ENCODE peak calls at places on chromosomes 12 and 14, in seven cellular contexts. One of them, this sample, is unnamed.

GRCh38 chr12:106953352-106954260 is 2.1 kb upstream of the TMEM263 start:
- DNase-seq in CD4-positive, alpha-beta T cell: no peak
- DNase-seq in SW480: no peak
- DNase-seq in kidney glomerular epithelial cell: no peak
- DNase-seq in stimulated activated effector memory CD8-positive, alpha-beta T cell treated with anti-CD3 and anti-CD28 coated beads, Interleukin-12 subunit alpha, Interleukin-12 subunit beta, amount 100 ng/mL, for 72 hours: no peak
- DNase-seq in PC-9: no peak
- DNase-seq in T-helper 1 cell: no peak
- DNase-seq in this sample: no peak

GRCh38 chr12:12800406-12801180 is 12.6 kb upstream of the DDX47 start:
- DNase-seq in CD4-positive, alpha-beta T cell: no peak
- DNase-seq in SW480: no peak
- DNase-seq in kidney glomerular epithelial cell: peak; percentile 31
- DNase-seq in stimulated activated effector memory CD8-positive, alpha-beta T cell treated with anti-CD3 and anti-CD28 coated beads, Interleukin-12 subunit alpha, Interleukin-12 subunit beta, amount 100 ng/mL, for 72 hours: no peak
- DNase-seq in PC-9: peak; percentile 94
- DNase-seq in T-helper 1 cell: no peak
- DNase-seq in this sample: no peak

GRCh38 chr12:103503546-103504480 is 8.0 kb upstream of the C12orf42 start:
- DNase-seq in CD4-positive, alpha-beta T cell: peak; percentile 54
- DNase-seq in SW480: no peak
- DNase-seq in kidney glomerular epithelial cell: no peak
- DNase-seq in stimulated activated effector memory CD8-positive, alpha-beta T cell treated with anti-CD3 and anti-CD28 coated beads, Interleukin-12 subunit alpha, Interleukin-12 subunit beta, amount 100 ng/mL, for 72 hours: peak; percentile 58
- DNase-seq in PC-9: no peak
- DNase-seq in T-helper 1 cell: peak; percentile 47
- DNase-seq in this sample: no peak

GRCh38 chr12:92743026-92743425 is 40.2 kb downstream of the PLEKHG7 start:
- DNase-seq in CD4-positive, alpha-beta T cell: no peak
- DNase-seq in SW480: no peak
- DNase-seq in kidney glomerular epithelial cell: no peak
- DNase-seq in stimulated activated effector memory CD8-positive, alpha-beta T cell treated with anti-CD3 and anti-CD28 coated beads, Interleukin-12 subunit alpha, Interleukin-12 subunit beta, amount 100 ng/mL, for 72 hours: no peak
- DNase-seq in PC-9: no peak
- DNase-seq in T-helper 1 cell: no peak
- DNase-seq in this sample: no peak

GRCh38 chr12:113700943-113701342 is 229.3 kb upstream of the LHX5 start:
- DNase-seq in CD4-positive, alpha-beta T cell: no peak
- DNase-seq in SW480: peak; percentile 14
- DNase-seq in kidney glomerular epithelial cell: no peak
- DNase-seq in stimulated activated effector memory CD8-positive, alpha-beta T cell treated with anti-CD3 and anti-CD28 coated beads, Interleukin-12 subunit alpha, Interleukin-12 subunit beta, amount 100 ng/mL, for 72 hours: no peak
- DNase-seq in PC-9: no peak
- DNase-seq in T-helper 1 cell: no peak
- DNase-seq in this sample: no peak

GRCh38 chr14:41830679-41831078 is 224.0 kb downstream of the LRFN5 start:
- DNase-seq in CD4-positive, alpha-beta T cell: no peak
- DNase-seq in SW480: no peak
- DNase-seq in kidney glomerular epithelial cell: no peak
- DNase-seq in stimulated activated effector memory CD8-positive, alpha-beta T cell treated with anti-CD3 and anti-CD28 coated beads, Interleukin-12 subunit alpha, Interleukin-12 subunit beta, amount 100 ng/mL, for 72 hours: no peak
- DNase-seq in PC-9: no peak
- DNase-seq in T-helper 1 cell: no peak
- DNase-seq in this sample: no peak

GRCh38 chr12:3684449-3685051 is 68.4 kb downstream of the CRACR2A start:
- DNase-seq in CD4-positive, alpha-beta T cell: no peak
- DNase-seq in SW480: no peak
- DNase-seq in kidney glomerular epithelial cell: no peak
- DNase-seq in stimulated activated effector memory CD8-positive, alpha-beta T cell treated with anti-CD3 and anti-CD28 coated beads, Interleukin-12 subunit alpha, Interleukin-12 subunit beta, amount 100 ng/mL, for 72 hours: no peak
- DNase-seq in PC-9: no peak
- DNase-seq in T-helper 1 cell: no peak
- DNase-seq in this sample: no peak

GRCh38 chr14:100297320-100298300 is 8.6 kb downstream of the SLC25A29 start:
- DNase-seq in CD4-positive, alpha-beta T cell: no peak
- DNase-seq in SW480: no peak
- DNase-seq in kidney glomerular epithelial cell: no peak
- DNase-seq in stimulated activated effector memory CD8-positive, alpha-beta T cell treated with anti-CD3 and anti-CD28 coated beads, Interleukin-12 subunit alpha, Interleukin-12 subunit beta, amount 100 ng/mL, for 72 hours: no peak
- DNase-seq in PC-9: no peak
- DNase-seq in T-helper 1 cell: no peak
- DNase-seq in this sample: no peak

GRCh38 chr12:24599737-24600136 is 349.2 kb downstream of the BCAT1 start:
- DNase-seq in CD4-positive, alpha-beta T cell: no peak
- DNase-seq in SW480: no peak
- DNase-seq in kidney glomerular epithelial cell: no peak
- DNase-seq in stimulated activated effector memory CD8-positive, alpha-beta T cell treated with anti-CD3 and anti-CD28 coated beads, Interleukin-12 subunit alpha, Interleukin-12 subunit beta, amount 100 ng/mL, for 72 hours: no peak
- DNase-seq in PC-9: no peak
- DNase-seq in T-helper 1 cell: no peak
- DNase-seq in this sample: no peak

GRCh38 chr12:105222326-105222655 is 13.7 kb downstream of the APPL2 start:
- DNase-seq in CD4-positive, alpha-beta T cell: no peak
- DNase-seq in SW480: no peak
- DNase-seq in kidney glomerular epithelial cell: no peak
- DNase-seq in stimulated activated effector memory CD8-positive, alpha-beta T cell treated with anti-CD3 and anti-CD28 coated beads, Interleukin-12 subunit alpha, Interleukin-12 subunit beta, amount 100 ng/mL, for 72 hours: no peak
- DNase-seq in PC-9: no peak
- DNase-seq in T-helper 1 cell: no peak
- DNase-seq in this sample: no peak

GRCh38 chr12:128976120-128976519 is 122.8 kb downstream of the GLT1D1 start:
- DNase-seq in CD4-positive, alpha-beta T cell: no peak
- DNase-seq in SW480: no peak
- DNase-seq in kidney glomerular epithelial cell: no peak
- DNase-seq in stimulated activated effector memory CD8-positive, alpha-beta T cell treated with anti-CD3 and anti-CD28 coated beads, Interleukin-12 subunit alpha, Interleukin-12 subunit beta, amount 100 ng/mL, for 72 hours: peak; percentile 50
- DNase-seq in PC-9: no peak
- DNase-seq in T-helper 1 cell: peak; percentile 6
- DNase-seq in this sample: no peak

GRCh38 chr12:32611986-32612385 is 67.1 kb upstream of the DNM1L start:
- DNase-seq in CD4-positive, alpha-beta T cell: no peak
- DNase-seq in SW480: no peak
- DNase-seq in kidney glomerular epithelial cell: no peak
- DNase-seq in stimulated activated effector memory CD8-positive, alpha-beta T cell treated with anti-CD3 and anti-CD28 coated beads, Interleukin-12 subunit alpha, Interleukin-12 subunit beta, amount 100 ng/mL, for 72 hours: no peak
- DNase-seq in PC-9: no peak
- DNase-seq in T-helper 1 cell: no peak
- DNase-seq in this sample: no peak